ENCODE peak calls at places on chromosomes 2 and 18, in six cellular contexts. I is cardiac muscle cell; D is uterus; C is GM23248; O is mucosa of descending colon; W is CD8-positive, alpha-beta T cell. Y is an unnamed sample. For H3K9me3, the result is how much of the 10 kb centered on the place peaks cover.

GRCh38 chr2:14514001-14514400 is 118.5 kb upstream of the LRATD1 start:
- DNase-seq in D (no peak), W (no peak), C (peak), I (no peak), O (no peak), Y (no peak)

GRCh38 chr2:42052702-42053481 is 5.1 kb downstream of the PKDCC start:
- DNase-seq in C (no peak), I (peak), D (peak), O (peak), W (no peak), Y (no peak)

GRCh38 chr2:212945526-212945925 is 205.9 kb downstream of the IKZF2 start:
- DNase-seq in C (no peak), I (no peak), O (no peak), W (no peak), D (no peak), Y (no peak)

GRCh38 chr18:7879717-7880116 is 312.6 kb downstream of the PTPRM start:
- DNase-seq in D (no peak), I (no peak), W (no peak), C (no peak), O (no peak), Y (no peak)

GRCh38 chr2:186459009-186459408 is 27.1 kb upstream of the ZC3H15 start:
- DNase-seq in I (peak), D (no peak), O (no peak), C (peak), W (no peak), Y (no peak)

GRCh38 chr18:26215247-26215970 is 10.8 kb upstream of the TAF4B start:
- DNase-seq in O (peak), D (no peak), C (no peak), W (peak), I (no peak), Y (no peak)

GRCh38 chr2:84839851-84840250 is 41.0 kb downstream of the TRABD2A start:
- DNase-seq in C (no peak), D (no peak), W (no peak), I (no peak), O (no peak), Y (no peak)

GRCh38 chr2:105104208-105104731 is 66.4 kb downstream of the MRPS9 start:
- DNase-seq in D (no peak), I (peak), W (no peak), O (no peak), C (peak), Y (no peak)

GRCh38 chr2:109351164-109351756 is 222.3 kb downstream of the SH3RF3 start:
- DNase-seq in D (no peak), C (peak), W (no peak), I (peak), O (peak), Y (no peak)

GRCh38 chr2:128108166-128108565 is 17.2 kb downstream of the UGGT1 start:
- DNase-seq in D (no peak), O (no peak), I (no peak), W (no peak), C (no peak), Y (no peak)

GRCh38 chr18:49368876-49369440 is 91.5 kb downstream of the DYM start:
- DNase-seq in W (no peak), D (no peak), O (no peak), I (no peak), C (no peak), Y (no peak)

GRCh38 chr2:113770929-113771328 is 14.5 kb upstream of the SLC35F5 start:
- DNase-seq in W (no peak), O (no peak), I (no peak), D (no peak), C (no peak), Y (no peak)

GRCh38 chr2:232146294-232146693 is 184.8 kb downstream of the DIS3L2 start:
- DNase-seq in C (peak), O (no peak), W (no peak), I (no peak), D (no peak), Y (no peak)

GRCh38 chr2:170013802-170014551 is 164.0 kb upstream of the MYO3B start:
- DNase-seq in I (peak), O (no peak), D (no peak), W (no peak), C (no peak), Y (no peak)

GRCh38 chr2:141417246-141417797 is 713.5 kb downstream of the LRP1B start:
- DNase-seq in D (no peak), C (no peak), W (no peak), I (no peak), O (no peak), Y (no peak)

GRCh38 chr2:68317971-68318685 is 1.6 kb downstream of the CNRIP1 start:
- DNase-seq in D (no peak), C (peak), W (no peak), I (no peak), O (peak), Y (no peak)

GRCh38 chr2:59029058-59029457 is 787.9 kb upstream of the FANCL start:
- DNase-seq in I (no peak), C (no peak), D (no peak), O (no peak), W (no peak), Y (no peak)

GRCh38 chr2:26477911-26478253 is at the start of gene OTOF:
- DNase-seq in I (peak), W (no peak), O (peak), C (peak), D (no peak), Y (no peak)

GRCh38 chr2:217103752-217104540 is 244.1 kb upstream of the TNP1 start:
- DNase-seq in O (no peak), I (peak), W (no peak), C (peak), D (no peak), Y (no peak)

GRCh38 chr18:34385306-34385705 is 160.6 kb upstream of the NOL4 start:
- DNase-seq in W (no peak), O (no peak), I (no peak), D (no peak), C (no peak), Y (no peak)

GRCh38 chr18:50653402-50654093 is 93.7 kb downstream of the MAPK4 start:
- DNase-seq in I (no peak), W (no peak), O (no peak), D (no peak), C (no peak), Y (no peak)

GRCh38 chr2:172179045-172179742 is 76.5 kb upstream of the DLX2 start:
- DNase-seq in O (peak), W (no peak), I (no peak), D (no peak), C (peak), Y (no peak)

GRCh38 chr18:43031169-43031568 is 84.3 kb downstream of the RIT2 start:
- DNase-seq in I (no peak), O (no peak), C (no peak), D (no peak), W (no peak), Y (no peak)

GRCh38 chr2:201833796-201834195 is 27.5 kb downstream of the CDK15 start:
- DNase-seq in C (no peak), D (no peak), O (no peak), W (no peak), I (no peak), Y (no peak)

GRCh38 chr2:179817181-179817841 is 44.1 kb downstream of the ZNF385B start:
- DNase-seq in O (no peak), W (no peak), D (no peak), C (no peak), I (no peak), Y (no peak)

GRCh38 chr18:49527631-49528327 is 34.1 kb upstream of the LIPG start:
- DNase-seq in I (no peak), O (no peak), D (no peak), W (no peak), C (no peak), Y (no peak)

GRCh38 chr18:6202861-6203260 is 211.8 kb downstream of the L3MBTL4 start:
- DNase-seq in C (no peak), W (no peak), O (no peak), I (no peak), D (no peak), Y (no peak)

GRCh38 chr18:59267511-59268126 is 5.6 kb downstream of the RAX start:
- DNase-seq in I (peak), C (peak), O (no peak), D (no peak), W (no peak), Y (no peak)
- H3K9me3 ChIP-seq in I (under half), C (under half), O (under half), D (under half), W (under half), Y (under half)

GRCh38 chr2:83435989-83436388 is 1023.1 kb downstream of the SUCLG1 start:
- DNase-seq in C (no peak), O (no peak), I (no peak), D (no peak), W (no peak), Y (no peak)
- H3K9me3 ChIP-seq in C (under half), O (under half), I (under half), D (under half), W (under half), Y (under half)

DNA sequence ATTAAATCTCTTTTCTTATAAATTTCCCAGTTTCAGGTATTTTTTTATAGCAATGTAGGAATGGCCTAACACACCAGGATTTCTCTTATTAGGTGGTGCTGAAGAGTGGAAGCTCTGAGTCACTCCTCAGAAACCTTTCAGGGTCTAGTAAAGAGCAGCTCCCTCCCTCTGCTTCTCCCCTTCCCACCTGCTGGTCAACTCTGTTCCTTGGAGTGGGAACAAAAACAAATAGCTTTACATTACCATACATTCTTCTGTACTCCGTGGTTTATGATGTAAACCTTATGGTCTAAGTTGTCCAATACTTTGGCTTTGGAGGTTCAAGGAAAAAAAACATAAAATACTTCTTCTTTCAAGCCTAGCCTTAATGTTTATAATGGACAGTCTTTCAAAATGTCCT is 2.7 kb upstream of the IL1R1 start:
- DNase-seq in D (no peak), C (no peak), I (no peak), O (no peak), W (no peak), Y (no peak)
- H3K9me3 ChIP-seq in D (under half), C (under half), I (under half), O (under half), W (under half), Y (under half)

GRCh38 chr18:46423226-46423805 is 233.7 kb downstream of the LOXHD1 start:
- DNase-seq in C (no peak), D (no peak), I (no peak), W (no peak), O (no peak), Y (no peak)

GRCh38 chr18:46419391-46420141 is 237.5 kb downstream of the LOXHD1 start:
- DNase-seq in I (no peak), O (no peak), D (no peak), C (no peak), W (no peak), Y (no peak)

GRCh38 chr18:46422552-46423055 is 234.4 kb downstream of the LOXHD1 start:
- DNase-seq in C (no peak), I (peak), D (no peak), W (no peak), O (no peak), Y (no peak)

GRCh38 chr18:46424898-46425297 is 232.1 kb downstream of the LOXHD1 start:
- DNase-seq in I (no peak), D (no peak), O (no peak), C (no peak), W (no peak), Y (no peak)

DNA sequence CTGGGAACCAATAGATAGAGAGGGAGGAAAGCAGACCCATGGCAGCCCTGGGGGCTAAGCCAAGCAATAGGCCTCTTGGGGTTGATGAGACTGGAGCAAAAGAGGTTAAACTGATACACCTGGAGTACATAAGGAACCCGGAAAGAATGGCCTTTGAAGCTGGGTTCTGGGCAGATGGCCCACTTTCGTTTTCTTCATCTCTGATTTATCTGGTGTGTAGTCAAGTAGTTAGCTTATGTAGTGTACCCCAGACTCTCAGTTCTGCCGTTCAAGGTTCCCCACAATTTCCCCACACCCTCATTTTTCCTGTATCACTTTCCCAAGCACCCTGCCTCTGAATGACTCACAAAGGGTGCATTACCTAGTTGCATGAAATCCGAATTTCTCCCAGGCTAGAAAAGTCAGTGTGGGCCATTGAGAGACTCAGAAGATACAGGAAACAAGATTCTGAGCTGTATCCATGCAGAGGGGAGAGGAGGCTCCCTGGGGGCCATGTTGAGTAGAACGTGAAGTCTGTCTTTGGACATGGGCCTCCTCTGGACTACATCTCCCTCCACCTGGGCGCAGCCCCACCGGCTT is 235.0 kb downstream of the LOXHD1 start:
- DNase-seq in C (no peak), O (peak), W (no peak), D (no peak), I (no peak), Y (no peak)
- H3K9me3 ChIP-seq in C (under half), O (under half), W (under half), D (under half), I (under half), Y (under half)

GRCh38 chr2:52895726-52896340 is 871.8 kb upstream of the CHAC2 start:
- DNase-seq in C (no peak), D (no peak), I (no peak), O (no peak), W (no peak), Y (no peak)

DNA sequence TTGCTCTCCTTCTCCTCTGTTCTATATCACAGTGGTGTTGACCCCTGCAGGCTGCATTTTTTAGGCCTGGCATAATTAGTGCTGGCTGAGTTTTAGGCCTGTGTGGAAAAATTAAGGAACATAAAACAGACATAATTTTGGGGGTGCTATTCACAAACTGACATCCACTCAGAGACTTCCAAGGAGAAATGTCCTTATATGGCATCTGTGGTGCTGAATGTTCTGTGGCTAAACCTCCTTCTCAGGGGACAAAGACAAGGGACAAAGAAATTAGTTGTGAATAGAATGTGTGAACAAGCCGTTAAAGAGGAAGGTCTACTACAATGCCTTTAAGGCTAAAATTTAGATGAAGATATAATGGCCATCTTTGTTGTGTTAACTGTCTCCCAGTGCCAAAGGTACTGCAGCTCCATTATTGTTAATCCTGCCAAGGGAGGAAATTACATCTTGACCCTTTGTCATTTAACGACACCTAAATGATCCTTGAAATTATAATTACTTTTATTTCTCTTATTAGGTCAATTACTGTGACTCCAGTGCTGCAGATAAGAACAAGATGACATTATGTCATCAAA is 870.0 kb upstream of the CHAC2 start:
- DNase-seq in D (no peak), C (no peak), I (no peak), O (no peak), W (no peak), Y (no peak)
- H3K9me3 ChIP-seq in D (under half), C (under half), I (under half), O (under half), W (under half), Y (under half)

GRCh38 chr2:132463719-132464118 is 47.1 kb downstream of the GPR39 start:
- DNase-seq in I (no peak), D (no peak), O (no peak), C (no peak), W (no peak), Y (no peak)
- H3K9me3 ChIP-seq in I (under half), D (under half), O (under half), C (under half), W (under half), Y (under half)